ENCODE peak calls at places on chromosomes 16 and 17, in four cellular contexts. A, U, L and N are unnamed samples.

GRCh38 chr16:25027281-25027680 is 12.1 kb upstream of the ARHGAP17 start:
- DNase-seq in A (no peak), U (no peak), L (no peak), N (no peak)

GRCh38 chr17:44053130-44053872 is 13.2 kb downstream of the LSM12 start:
- DNase-seq in A (no peak), U (no peak), L (no peak), N (no peak)

GRCh38 chr17:4949321-4950074 is 1.2 kb upstream of the PFN1 start:
- DNase-seq in A (peak), U (peak), L (peak), N (no peak)

GRCh38 chr16:17346774-17347569 is 123.8 kb downstream of the XYLT1 start:
- DNase-seq in A (no peak), U (no peak), L (no peak), N (no peak)

GRCh38 chr17:64343833-64344637 is 46.6 kb downstream of the PECAM1 start:
- DNase-seq in A (no peak), U (peak), L (peak), N (no peak)

GRCh38 chr16:1244881-1245280 is 4.4 kb downstream of the TPSAB1 start:
- DNase-seq in A (no peak), U (no peak), L (no peak), N (no peak)

GRCh38 chr17:31100840-31101239 is 6.1 kb downstream of the NF1 start:
- DNase-seq in A (no peak), U (no peak), L (peak), N (no peak)

GRCh38 chr17:32508926-32509325 is 22.1 kb downstream of the CDK5R1 start:
- DNase-seq in A (no peak), U (no peak), L (no peak), N (no peak)

GRCh38 chr17:40281663-40282062 is 6.0 kb upstream of the CDC6 start:
- DNase-seq in A (no peak), U (no peak), L (no peak), N (no peak)

GRCh38 chr17:81961554-81962498 is 839 bp upstream of the NOTUM start:
- DNase-seq in A (no peak), U (no peak), L (no peak), N (no peak)

GRCh38 chr17:81961087-81961514 is at the start of gene NOTUM:
- DNase-seq in A (peak), U (peak), L (peak), N (no peak)

GRCh38 chr17:81959362-81960129 is 1.4 kb downstream of the NOTUM start:
- DNase-seq in A (peak), U (peak), L (peak), N (no peak)

GRCh38 chr17:81958633-81959342 is 2.2 kb downstream of the NOTUM start:
- DNase-seq in A (no peak), U (no peak), L (no peak), N (no peak)

GRCh38 chr17:81960130-81960958 is 643 bp downstream of the NOTUM start:
- DNase-seq in A (no peak), U (no peak), L (no peak), N (no peak)
- H3K4me3 ChIP-seq in A (peak), U (peak), L (no peak), N (peak)

GRCh38 chr16:88966986-88967799 is 9.8 kb downstream of the CBFA2T3 start:
- DNase-seq in A (no peak), U (peak), L (no peak), N (no peak)
- H3K4me3 ChIP-seq in A (no peak), U (no peak), L (no peak), N (no peak)

DNA sequence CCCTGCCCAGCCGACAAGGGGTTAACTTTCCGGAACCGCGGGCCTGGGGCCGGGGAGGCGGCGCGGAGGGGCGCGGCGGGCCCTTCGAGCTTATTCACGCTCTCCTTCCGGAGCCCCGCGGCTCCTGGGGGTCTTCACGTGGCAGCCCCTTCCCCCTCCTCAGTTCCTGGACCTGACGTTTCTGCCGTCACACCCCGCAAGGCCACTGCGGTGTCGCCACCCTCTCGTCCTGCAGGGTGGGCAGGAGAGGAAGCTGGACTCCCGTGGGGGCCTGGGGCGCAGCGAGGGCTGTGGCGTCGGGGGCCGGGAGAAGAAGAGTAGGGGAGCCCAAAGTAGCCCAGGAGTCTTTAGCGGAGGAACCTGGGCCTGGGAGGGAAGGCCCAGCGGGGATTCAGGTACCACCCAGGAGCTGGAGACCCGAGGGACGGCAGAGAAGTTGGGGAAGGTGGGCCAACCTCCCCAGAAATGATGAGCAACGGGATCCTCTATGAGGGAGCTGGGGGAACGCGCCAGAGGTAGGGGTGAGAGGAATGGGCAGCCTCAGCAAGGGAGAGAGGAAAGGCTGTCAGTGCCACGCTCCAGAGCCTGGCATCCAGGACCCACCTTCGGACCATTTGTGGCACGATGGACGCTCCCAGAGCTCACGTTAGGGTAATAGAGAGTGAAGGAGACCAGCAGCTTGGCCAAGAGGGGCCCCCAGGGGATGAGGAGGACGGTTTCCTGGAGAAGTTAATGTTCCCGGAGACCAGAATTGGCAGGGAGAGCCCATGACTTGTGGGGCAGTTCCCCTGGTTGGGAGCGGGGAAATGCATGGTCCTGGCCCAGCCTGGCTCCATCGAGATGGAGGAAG is 3.3 kb upstream of the HIC1 start:
- DNase-seq in A (no peak), U (peak), L (no peak), N (no peak)
- H3K4me3 ChIP-seq in A (peak), U (peak), L (no peak), N (peak)

DNA sequence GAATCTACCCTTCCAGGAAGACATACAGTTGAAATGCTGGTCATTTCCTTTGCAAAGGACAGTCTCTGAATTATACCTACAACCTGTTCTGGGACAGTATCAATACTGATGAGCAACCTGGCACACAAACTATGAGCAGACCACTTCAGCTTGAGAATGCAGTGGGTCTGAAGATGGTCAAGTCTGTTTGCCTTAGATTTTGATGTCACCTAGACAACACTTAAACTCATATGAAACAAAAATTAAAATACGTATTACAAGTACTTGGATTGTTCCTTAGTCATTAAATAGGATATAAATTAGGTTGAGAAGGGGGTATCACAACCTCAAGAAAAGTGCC is 3.5 kb downstream of the SRSF2 start:
- DNase-seq in A (no peak), U (no peak), L (no peak), N (no peak)
- H3K4me3 ChIP-seq in A (peak), U (peak), L (no peak), N (no peak)

GRCh38 chr17:45227101-45227591 is 5.5 kb downstream of the FMNL1 start:
- DNase-seq in A (no peak), U (no peak), L (no peak), N (no peak)
- H3K4me3 ChIP-seq in A (no peak), U (peak), L (no peak), N (peak)

GRCh38 chr16:30418350-30419181 is 11.2 kb downstream of the ZNF771 start:
- DNase-seq in A (no peak), U (no peak), L (no peak), N (no peak)
- H3K4me3 ChIP-seq in A (peak), U (peak), L (peak), N (peak)

GRCh38 chr16:84832488-84833141 is 12.8 kb downstream of the CRISPLD2 start:
- DNase-seq in A (no peak), U (peak), L (peak), N (peak)
- H3K4me3 ChIP-seq in A (no peak), U (peak), L (peak), N (no peak)

DNA sequence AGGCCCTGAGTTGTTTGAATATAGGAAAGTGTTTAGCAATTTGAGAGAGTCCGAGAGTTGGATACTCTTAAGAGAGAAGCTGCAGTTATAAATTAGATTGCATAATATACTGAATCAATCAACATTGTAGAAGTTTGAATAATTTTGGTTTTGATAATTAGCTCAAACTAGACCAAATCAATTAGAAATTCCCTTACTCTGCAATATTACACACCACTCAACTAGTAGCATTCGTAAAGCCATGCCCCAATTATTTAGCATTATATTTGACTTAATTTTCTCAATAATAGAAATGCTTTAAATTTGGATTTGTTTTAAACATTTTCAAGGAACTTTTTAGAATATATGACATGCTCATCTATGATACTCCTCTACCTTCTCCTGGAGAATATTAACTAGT is 49.2 kb downstream of the TNRC6C start:
- DNase-seq in A (no peak), U (no peak), L (no peak), N (no peak)
- H3K4me3 ChIP-seq in A (no peak), U (no peak), L (no peak), N (no peak)

GRCh38 chr17:71022758-71023157 is 853.4 kb downstream of the KCNJ2 start:
- DNase-seq in A (no peak), U (no peak), L (no peak), N (no peak)

GRCh38 chr17:71024969-71025368 is 855.6 kb downstream of the KCNJ2 start:
- DNase-seq in A (no peak), U (no peak), L (no peak), N (no peak)

GRCh38 chr17:71019699-71020098 is 850.4 kb downstream of the KCNJ2 start:
- DNase-seq in A (no peak), U (no peak), L (no peak), N (no peak)

GRCh38 chr17:71023631-71024030 is 854.3 kb downstream of the KCNJ2 start:
- DNase-seq in A (peak), U (no peak), L (peak), N (no peak)

GRCh38 chr17:71024172-71024571 is 854.8 kb downstream of the KCNJ2 start:
- DNase-seq in A (peak), U (no peak), L (no peak), N (no peak)
- H3K4me3 ChIP-seq in A (no peak), U (no peak), L (no peak), N (no peak)

DNA sequence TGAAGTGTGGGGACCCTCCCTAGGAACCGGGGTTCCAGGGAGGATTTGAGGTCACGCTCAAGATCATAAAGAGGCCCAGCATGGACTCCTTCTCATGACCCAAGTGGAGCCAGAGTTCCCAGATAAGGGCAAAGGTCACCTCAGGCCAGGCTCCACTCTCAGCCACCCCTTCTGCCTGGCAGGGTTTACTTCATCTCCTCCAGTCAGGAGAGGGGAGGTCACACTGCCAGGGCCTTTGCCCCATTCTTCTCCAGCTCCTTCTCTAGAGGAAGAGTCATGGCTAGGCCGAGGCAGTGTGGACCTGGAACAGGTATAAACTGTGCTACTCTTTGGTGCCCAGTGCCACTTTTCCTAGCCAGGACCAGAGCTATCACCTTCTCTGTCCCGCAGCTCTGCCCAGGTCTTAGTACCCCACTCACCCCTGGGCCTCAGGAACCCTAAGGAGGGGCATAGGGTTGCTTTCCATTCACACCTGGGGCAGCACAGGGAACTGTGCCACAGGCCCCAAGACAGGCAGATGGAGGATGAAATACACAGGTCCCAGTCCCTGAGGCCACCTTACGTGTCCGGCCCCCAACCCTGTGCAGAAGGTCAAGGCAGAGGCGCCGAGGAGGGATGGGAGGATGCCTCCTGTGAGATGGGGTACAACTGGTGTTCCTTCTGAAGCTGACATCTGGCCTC is 877 bp upstream of the ACSF2 start:
- DNase-seq in A (no peak), U (no peak), L (no peak), N (no peak)
- H3K4me3 ChIP-seq in A (peak), U (peak), L (peak), N (peak)